ENCODE peak calls at places on chromosomes 3 and 15, in seven cellular contexts. One of them, this sample, is unnamed.

GRCh38 chr3:76096036-76096435 is 310.7 kb upstream of the ZNF717 start:
- DNase-seq in activated T-helper 1 cell treated with anti-CD3 and anti-CD28 coated beads, Interleukin-12 subunit alpha, Interleukin-12 subunit beta, Interleukin-2, Interleukin-4 antibody, amounts not matched to agents 30 ng/mL and 10 ng/mL and 1 ng/mL, durations not matched to agents 14 hours and 24 hours and 36 hours: no peak
- DNase-seq in NCI-H1105: no peak
- DNase-seq in DMS153: no peak
- DNase-seq in M059J: no peak
- DNase-seq in GDM1: no peak
- DNase-seq in cardiac fibroblast: peak
- DNase-seq in this sample: no peak

GRCh38 chr3:121111914-121112612 is 204.1 kb downstream of the STXBP5L start:
- DNase-seq in GDM1: no peak
- DNase-seq in M059J: no peak
- DNase-seq in activated T-helper 1 cell treated with anti-CD3 and anti-CD28 coated beads, Interleukin-12 subunit alpha, Interleukin-12 subunit beta, Interleukin-2, Interleukin-4 antibody, amounts not matched to agents 30 ng/mL and 10 ng/mL and 1 ng/mL, durations not matched to agents 14 hours and 24 hours and 36 hours: no peak
- DNase-seq in NCI-H1105: no peak
- DNase-seq in DMS153: no peak
- DNase-seq in cardiac fibroblast: no peak
- DNase-seq in this sample: no peak

GRCh38 chr15:98751767-98752166 is 103.4 kb downstream of the IGF1R start:
- DNase-seq in activated T-helper 1 cell treated with anti-CD3 and anti-CD28 coated beads, Interleukin-12 subunit alpha, Interleukin-12 subunit beta, Interleukin-2, Interleukin-4 antibody, amounts not matched to agents 30 ng/mL and 10 ng/mL and 1 ng/mL, durations not matched to agents 14 hours and 24 hours and 36 hours: no peak
- DNase-seq in M059J: no peak
- DNase-seq in cardiac fibroblast: no peak
- DNase-seq in DMS153: no peak
- DNase-seq in NCI-H1105: no peak
- DNase-seq in GDM1: no peak
- DNase-seq in this sample: no peak

GRCh38 chr15:90571063-90571541 is 41.4 kb downstream of the CRTC3 start:
- DNase-seq in cardiac fibroblast: peak
- DNase-seq in M059J: peak
- DNase-seq in DMS153: no peak
- DNase-seq in NCI-H1105: no peak
- DNase-seq in GDM1: no peak
- DNase-seq in activated T-helper 1 cell treated with anti-CD3 and anti-CD28 coated beads, Interleukin-12 subunit alpha, Interleukin-12 subunit beta, Interleukin-2, Interleukin-4 antibody, amounts not matched to agents 30 ng/mL and 10 ng/mL and 1 ng/mL, durations not matched to agents 14 hours and 24 hours and 36 hours: no peak
- DNase-seq in this sample: no peak

GRCh38 chr15:82300883-82301282 is 38.3 kb downstream of the SAXO2 start:
- DNase-seq in M059J: no peak
- DNase-seq in NCI-H1105: no peak
- DNase-seq in cardiac fibroblast: no peak
- DNase-seq in DMS153: no peak
- DNase-seq in GDM1: no peak
- DNase-seq in activated T-helper 1 cell treated with anti-CD3 and anti-CD28 coated beads, Interleukin-12 subunit alpha, Interleukin-12 subunit beta, Interleukin-2, Interleukin-4 antibody, amounts not matched to agents 30 ng/mL and 10 ng/mL and 1 ng/mL, durations not matched to agents 14 hours and 24 hours and 36 hours: no peak
- DNase-seq in this sample: no peak

GRCh38 chr15:75307778-75308390 is 25.2 kb downstream of the GOLGA6D start:
- DNase-seq in activated T-helper 1 cell treated with anti-CD3 and anti-CD28 coated beads, Interleukin-12 subunit alpha, Interleukin-12 subunit beta, Interleukin-2, Interleukin-4 antibody, amounts not matched to agents 30 ng/mL and 10 ng/mL and 1 ng/mL, durations not matched to agents 14 hours and 24 hours and 36 hours: no peak
- DNase-seq in NCI-H1105: no peak
- DNase-seq in M059J: peak
- DNase-seq in DMS153: peak
- DNase-seq in cardiac fibroblast: peak
- DNase-seq in GDM1: no peak
- DNase-seq in this sample: no peak

GRCh38 chr3:53303957-53304356 is 43.4 kb downstream of the DCP1A start:
- DNase-seq in cardiac fibroblast: no peak
- DNase-seq in DMS153: no peak
- DNase-seq in activated T-helper 1 cell treated with anti-CD3 and anti-CD28 coated beads, Interleukin-12 subunit alpha, Interleukin-12 subunit beta, Interleukin-2, Interleukin-4 antibody, amounts not matched to agents 30 ng/mL and 10 ng/mL and 1 ng/mL, durations not matched to agents 14 hours and 24 hours and 36 hours: no peak
- DNase-seq in GDM1: no peak
- DNase-seq in NCI-H1105: no peak
- DNase-seq in M059J: no peak
- DNase-seq in this sample: no peak

GRCh38 chr15:94004697-94005096 is 226.7 kb upstream of the MCTP2 start:
- DNase-seq in M059J: no peak
- DNase-seq in DMS153: no peak
- DNase-seq in NCI-H1105: no peak
- DNase-seq in activated T-helper 1 cell treated with anti-CD3 and anti-CD28 coated beads, Interleukin-12 subunit alpha, Interleukin-12 subunit beta, Interleukin-2, Interleukin-4 antibody, amounts not matched to agents 30 ng/mL and 10 ng/mL and 1 ng/mL, durations not matched to agents 14 hours and 24 hours and 36 hours: no peak
- DNase-seq in cardiac fibroblast: no peak
- DNase-seq in GDM1: no peak
- DNase-seq in this sample: no peak

GRCh38 chr15:71687902-71688508 is 122.3 kb upstream of the NR2E3 start:
- DNase-seq in GDM1: no peak
- DNase-seq in activated T-helper 1 cell treated with anti-CD3 and anti-CD28 coated beads, Interleukin-12 subunit alpha, Interleukin-12 subunit beta, Interleukin-2, Interleukin-4 antibody, amounts not matched to agents 30 ng/mL and 10 ng/mL and 1 ng/mL, durations not matched to agents 14 hours and 24 hours and 36 hours: no peak
- DNase-seq in M059J: no peak
- DNase-seq in cardiac fibroblast: peak
- DNase-seq in DMS153: no peak
- DNase-seq in NCI-H1105: no peak
- DNase-seq in this sample: peak

GRCh38 chr15:47037003-47037402 is 680.3 kb upstream of the SEMA6D start:
- DNase-seq in GDM1: no peak
- DNase-seq in cardiac fibroblast: no peak
- DNase-seq in DMS153: no peak
- DNase-seq in NCI-H1105: no peak
- DNase-seq in M059J: no peak
- DNase-seq in activated T-helper 1 cell treated with anti-CD3 and anti-CD28 coated beads, Interleukin-12 subunit alpha, Interleukin-12 subunit beta, Interleukin-2, Interleukin-4 antibody, amounts not matched to agents 30 ng/mL and 10 ng/mL and 1 ng/mL, durations not matched to agents 14 hours and 24 hours and 36 hours: no peak
- DNase-seq in this sample: no peak

GRCh38 chr3:53269888-53270880 is 14.4 kb upstream of the TKT start:
- DNase-seq in activated T-helper 1 cell treated with anti-CD3 and anti-CD28 coated beads, Interleukin-12 subunit alpha, Interleukin-12 subunit beta, Interleukin-2, Interleukin-4 antibody, amounts not matched to agents 30 ng/mL and 10 ng/mL and 1 ng/mL, durations not matched to agents 14 hours and 24 hours and 36 hours: peak
- DNase-seq in NCI-H1105: peak
- DNase-seq in GDM1: peak
- DNase-seq in cardiac fibroblast: peak
- DNase-seq in DMS153: peak
- DNase-seq in M059J: peak
- DNase-seq in this sample: peak

GRCh38 chr3:152100491-152101086 is 168.1 kb upstream of the MBNL1 start:
- DNase-seq in activated T-helper 1 cell treated with anti-CD3 and anti-CD28 coated beads, Interleukin-12 subunit alpha, Interleukin-12 subunit beta, Interleukin-2, Interleukin-4 antibody, amounts not matched to agents 30 ng/mL and 10 ng/mL and 1 ng/mL, durations not matched to agents 14 hours and 24 hours and 36 hours: no peak
- DNase-seq in M059J: no peak
- DNase-seq in GDM1: no peak
- DNase-seq in cardiac fibroblast: no peak
- DNase-seq in DMS153: no peak
- DNase-seq in NCI-H1105: no peak
- DNase-seq in this sample: no peak

GRCh38 chr3:98961161-98962155 is 60.0 kb upstream of the DCBLD2 start:
- DNase-seq in GDM1: no peak
- DNase-seq in NCI-H1105: no peak
- DNase-seq in DMS153: no peak
- DNase-seq in activated T-helper 1 cell treated with anti-CD3 and anti-CD28 coated beads, Interleukin-12 subunit alpha, Interleukin-12 subunit beta, Interleukin-2, Interleukin-4 antibody, amounts not matched to agents 30 ng/mL and 10 ng/mL and 1 ng/mL, durations not matched to agents 14 hours and 24 hours and 36 hours: no peak
- DNase-seq in M059J: peak
- DNase-seq in cardiac fibroblast: peak
- DNase-seq in this sample: peak

GRCh38 chr15:36472672-36473071 is 106.8 kb upstream of the CDIN1 start:
- DNase-seq in M059J: no peak
- DNase-seq in DMS153: no peak
- DNase-seq in activated T-helper 1 cell treated with anti-CD3 and anti-CD28 coated beads, Interleukin-12 subunit alpha, Interleukin-12 subunit beta, Interleukin-2, Interleukin-4 antibody, amounts not matched to agents 30 ng/mL and 10 ng/mL and 1 ng/mL, durations not matched to agents 14 hours and 24 hours and 36 hours: no peak
- DNase-seq in GDM1: no peak
- DNase-seq in NCI-H1105: no peak
- DNase-seq in cardiac fibroblast: no peak
- DNase-seq in this sample: no peak

GRCh38 chr3:151709847-151710246 is 23.9 kb upstream of the AADACL2 start:
- DNase-seq in NCI-H1105: no peak
- DNase-seq in cardiac fibroblast: peak
- DNase-seq in M059J: peak
- DNase-seq in activated T-helper 1 cell treated with anti-CD3 and anti-CD28 coated beads, Interleukin-12 subunit alpha, Interleukin-12 subunit beta, Interleukin-2, Interleukin-4 antibody, amounts not matched to agents 30 ng/mL and 10 ng/mL and 1 ng/mL, durations not matched to agents 14 hours and 24 hours and 36 hours: no peak
- DNase-seq in DMS153: no peak
- DNase-seq in GDM1: no peak
- DNase-seq in this sample: no peak

GRCh38 chr15:66154581-66154980 is 99.0 kb downstream of the MEGF11 start:
- DNase-seq in cardiac fibroblast: no peak
- DNase-seq in activated T-helper 1 cell treated with anti-CD3 and anti-CD28 coated beads, Interleukin-12 subunit alpha, Interleukin-12 subunit beta, Interleukin-2, Interleukin-4 antibody, amounts not matched to agents 30 ng/mL and 10 ng/mL and 1 ng/mL, durations not matched to agents 14 hours and 24 hours and 36 hours: no peak
- DNase-seq in M059J: no peak
- DNase-seq in NCI-H1105: peak
- DNase-seq in GDM1: no peak
- DNase-seq in DMS153: peak
- DNase-seq in this sample: no peak

GRCh38 chr3:13073042-13073906 is at the start of gene IQSEC1:
- DNase-seq in NCI-H1105: peak
- DNase-seq in GDM1: no peak
- DNase-seq in cardiac fibroblast: peak
- DNase-seq in DMS153: peak
- DNase-seq in M059J: no peak
- DNase-seq in activated T-helper 1 cell treated with anti-CD3 and anti-CD28 coated beads, Interleukin-12 subunit alpha, Interleukin-12 subunit beta, Interleukin-2, Interleukin-4 antibody, amounts not matched to agents 30 ng/mL and 10 ng/mL and 1 ng/mL, durations not matched to agents 14 hours and 24 hours and 36 hours: peak
- DNase-seq in this sample: no peak

GRCh38 chr3:38438421-38438820 is 15.3 kb upstream of the ACVR2B start:
- DNase-seq in GDM1: peak
- DNase-seq in DMS153: no peak
- DNase-seq in NCI-H1105: no peak
- DNase-seq in cardiac fibroblast: peak
- DNase-seq in M059J: peak
- DNase-seq in activated T-helper 1 cell treated with anti-CD3 and anti-CD28 coated beads, Interleukin-12 subunit alpha, Interleukin-12 subunit beta, Interleukin-2, Interleukin-4 antibody, amounts not matched to agents 30 ng/mL and 10 ng/mL and 1 ng/mL, durations not matched to agents 14 hours and 24 hours and 36 hours: no peak
- DNase-seq in this sample: no peak

GRCh38 chr3:111859061-111859973 is at the start of gene PHLDB2:
- DNase-seq in activated T-helper 1 cell treated with anti-CD3 and anti-CD28 coated beads, Interleukin-12 subunit alpha, Interleukin-12 subunit beta, Interleukin-2, Interleukin-4 antibody, amounts not matched to agents 30 ng/mL and 10 ng/mL and 1 ng/mL, durations not matched to agents 14 hours and 24 hours and 36 hours: peak
- DNase-seq in NCI-H1105: peak
- DNase-seq in GDM1: no peak
- DNase-seq in cardiac fibroblast: peak
- DNase-seq in M059J: peak
- DNase-seq in DMS153: no peak
- DNase-seq in this sample: peak

GRCh38 chr3:45140392-45140791 is 5.8 kb downstream of the CDCP1 start:
- DNase-seq in DMS153: no peak
- DNase-seq in M059J: peak
- DNase-seq in activated T-helper 1 cell treated with anti-CD3 and anti-CD28 coated beads, Interleukin-12 subunit alpha, Interleukin-12 subunit beta, Interleukin-2, Interleukin-4 antibody, amounts not matched to agents 30 ng/mL and 10 ng/mL and 1 ng/mL, durations not matched to agents 14 hours and 24 hours and 36 hours: no peak
- DNase-seq in NCI-H1105: no peak
- DNase-seq in GDM1: no peak
- DNase-seq in cardiac fibroblast: peak
- DNase-seq in this sample: no peak

This sample was measured in retinal pigment epithelial cell.